ENCODE peak calls at places on chromosomes 1 and 21, in five cellular contexts. X is activated naive CD8-positive, alpha-beta T cell treated with anti-CD3 and anti-CD28 coated beads, Interleukin-2, amount 10 ng/mL, durations not matched to agents 7 days and 5 days; M is activated naive CD4-positive, alpha-beta T cell treated with anti-CD3 and anti-CD28 coated beads for 36 hours; J is AG08396; C is left lung. F is an unnamed sample.

GRCh38 chr1:24968941-24969585 is 39.0 kb upstream of the RUNX3 start:
- DNase-seq in M (no peak), X (no peak), J (no peak), C (no peak), F (no peak)

GRCh38 chr1:108200627-108201106 is 524 bp upstream of the SLC25A24 start:
- DNase-seq in J (peak), M (peak), X (no peak), C (no peak), F (peak)

GRCh38 chr1:156581661-156582387 is 2.3 kb downstream of the TTC24 start:
- DNase-seq in C (no peak), X (peak), M (peak), J (no peak), F (no peak)

GRCh38 chr1:173914366-173914871 is 2.7 kb downstream of the SERPINC1 start:
- DNase-seq in J (peak), X (no peak), C (no peak), M (peak), F (peak)

GRCh38 chr1:53316058-53316741 is 11.7 kb downstream of the LRP8 start:
- DNase-seq in C (peak), X (no peak), J (no peak), M (no peak), F (no peak)

GRCh38 chr21:46121286-46122221 is 23.6 kb downstream of the COL6A2 start:
- DNase-seq in C (peak), J (no peak), M (peak), X (peak), F (peak)

GRCh38 chr1:82778612-82779011 is 977.9 kb downstream of the ADGRL2 start:
- DNase-seq in M (no peak), X (no peak), C (no peak), J (peak), F (no peak)

GRCh38 chr1:168918860-168919741 is 187.4 kb upstream of the ATP1B1 start:
- DNase-seq in J (no peak), M (no peak), C (no peak), X (no peak), F (no peak)

GRCh38 chr1:172626845-172627244 is 32.1 kb upstream of the FASLG start:
- DNase-seq in X (no peak), J (no peak), C (no peak), M (no peak), F (no peak)

GRCh38 chr1:3058263-3059030 is 10.6 kb upstream of the PRDM16 start:
- DNase-seq in J (no peak), M (no peak), X (no peak), C (no peak), F (no peak)

GRCh38 chr1:210726621-210727020 is 397.9 kb downstream of the HHAT start:
- DNase-seq in J (no peak), C (no peak), M (peak), X (peak), F (peak)

GRCh38 chr1:94730450-94730849 is 89.7 kb upstream of the SLC44A3 start:
- DNase-seq in X (no peak), J (no peak), C (no peak), M (no peak), F (no peak)

GRCh38 chr1:226976671-226977287 is 36.7 kb downstream of the COQ8A start:
- DNase-seq in X (no peak), J (no peak), C (no peak), M (peak), F (no peak)

GRCh38 chr1:234724517-234725176 is 114.7 kb upstream of the IRF2BP2 start:
- DNase-seq in M (peak), X (peak), J (no peak), C (peak), F (no peak)

GRCh38 chr1:89912073-89912472 is 82.8 kb upstream of the ZNF326 start:
- DNase-seq in C (no peak), M (no peak), J (peak), X (no peak), F (no peak)

GRCh38 chr21:24076179-24076578 is 1531.1 kb downstream of the MRPL39 start:
- DNase-seq in M (no peak), C (no peak), J (no peak), X (no peak), F (no peak)

GRCh38 chr1:230301820-230302219 is 124.3 kb downstream of the PGBD5 start:
- DNase-seq in X (no peak), C (no peak), J (no peak), M (no peak), F (peak)

GRCh38 chr1:46691997-46692790 is 20.5 kb downstream of the TEX38 start:
- DNase-seq in M (no peak), X (no peak), J (no peak), C (no peak), F (peak)

GRCh38 chr1:209791920-209792319 is 7.6 kb upstream of the C1orf74 start:
- DNase-seq in J (no peak), M (no peak), X (no peak), C (no peak), F (no peak)

GRCh38 chr21:39066829-39067785 is 116.1 kb downstream of the PSMG1 start:
- DNase-seq in C (no peak), X (no peak), J (no peak), M (no peak), F (no peak)

GRCh38 chr1:206909167-206909882 is 12.1 kb downstream of the IL24 start:
- DNase-seq in C (peak), M (peak), J (peak), X (peak), F (peak)

GRCh38 chr1:214525535-214526019 is 25.8 kb downstream of the PTPN14 start:
- DNase-seq in M (no peak), C (no peak), J (no peak), X (no peak), F (no peak)

GRCh38 chr1:228374711-228375577 is 31.7 kb downstream of the TRIM11 start:
- DNase-seq in J (peak), X (no peak), M (no peak), C (peak), F (peak)

GRCh38 chr1:58443986-58444603 is 102.4 kb downstream of the OMA1 start:
- DNase-seq in M (no peak), C (no peak), J (no peak), X (no peak), F (no peak)

GRCh38 chr1:61353797-61354406 is 271.5 kb downstream of the NFIA start:
- DNase-seq in J (no peak), M (no peak), X (no peak), C (no peak), F (no peak)

GRCh38 chr1:109923946-109924275 is 13.3 kb downstream of the CSF1 start:
- DNase-seq in C (no peak), J (no peak), X (no peak), M (no peak), F (no peak)

GRCh38 chr1:51088474-51088873 is 13.6 kb upstream of the C1orf185 start:
- DNase-seq in M (no peak), C (no peak), J (no peak), X (no peak), F (no peak)

GRCh38 chr1:119829636-119830035 is 18.4 kb upstream of the REG4 start:
- DNase-seq in C (no peak), M (no peak), X (no peak), J (no peak), F (no peak)

GRCh38 chr1:25099343-25099951 is 132.9 kb downstream of the SYF2 start:
- DNase-seq in M (peak), J (no peak), C (no peak), X (peak), F (no peak)

GRCh38 chr1:59032221-59032620 is 248.4 kb upstream of the JUN start:
- DNase-seq in X (no peak), C (no peak), M (no peak), J (no peak), F (no peak)

GRCh38 chr1:152107984-152108898 is 7.0 kb downstream of the TCHH start:
- DNase-seq in J (no peak), C (peak), X (peak), M (peak), F (peak)

GRCh38 chr1:57117753-57118152 is 151.9 kb upstream of the C8B start:
- DNase-seq in J (no peak), C (no peak), M (no peak), X (no peak), F (no peak)

GRCh38 chr1:199273837-199274379 is 635.1 kb downstream of the PTPRC start:
- DNase-seq in J (no peak), X (no peak), M (no peak), C (no peak), F (no peak)

GRCh38 chr1:64936958-64937357 is 29.4 kb downstream of the JAK1 start:
- DNase-seq in C (no peak), J (no peak), X (no peak), M (no peak), F (peak)

GRCh38 chr1:68673771-68674170 is 176.9 kb upstream of the DEPDC1 start:
- DNase-seq in M (no peak), J (no peak), C (no peak), X (no peak), F (no peak)

GRCh38 chr1:227937031-227937430 is 10.7 kb downstream of the WNT9A start:
- DNase-seq in X (no peak), C (peak), M (no peak), J (no peak), F (no peak)

GRCh38 chr1:53293123-53293522 is 34.7 kb downstream of the LRP8 start:
- DNase-seq in X (no peak), J (peak), C (no peak), M (no peak), F (peak)

GRCh38 chr21:17466166-17466565 is 46.7 kb upstream of the CXADR start:
- DNase-seq in M (no peak), X (no peak), C (no peak), J (no peak), F (peak)

GRCh38 chr1:25742316-25742715 is 57.7 kb upstream of the SELENON start:
- DNase-seq in X (no peak), M (no peak), C (no peak), J (no peak), F (no peak)

GRCh38 chr1:2966940-2967725 is 54.1 kb upstream of the ACTRT2 start:
- DNase-seq in J (no peak), X (no peak), M (no peak), C (peak), F (no peak)

F was measured in MG63.